ENCODE peak calls at places on chromosomes 12 and 14, in four cellular contexts. One of them, this sample, is unnamed.

GRCh38 chr12:53643232-53643992 is 17.2 kb upstream of the ATF7 start:
- DNase-seq in CD8-positive, alpha-beta T cell: no peak
- DNase-seq in H54: no peak
- DNase-seq in BJ: no peak
- DNase-seq in this sample: no peak

GRCh38 chr12:46608431-46609280 is 217.1 kb downstream of the SLC38A4 start:
- DNase-seq in CD8-positive, alpha-beta T cell: no peak
- DNase-seq in H54: no peak
- DNase-seq in BJ: peak
- DNase-seq in this sample: no peak

GRCh38 chr12:19927661-19928060 is 440.7 kb upstream of the PDE3A start:
- DNase-seq in CD8-positive, alpha-beta T cell: no peak
- DNase-seq in H54: no peak
- DNase-seq in BJ: no peak
- DNase-seq in this sample: no peak

GRCh38 chr14:37027188-37027824 is 145.1 kb downstream of the SLC25A21 start:
- DNase-seq in CD8-positive, alpha-beta T cell: no peak
- DNase-seq in H54: no peak
- DNase-seq in BJ: no peak
- DNase-seq in this sample: no peak

GRCh38 chr12:119990382-119990874 is 1.4 kb downstream of the BICDL1 start:
- DNase-seq in CD8-positive, alpha-beta T cell: no peak
- DNase-seq in H54: no peak
- DNase-seq in BJ: no peak
- DNase-seq in this sample: no peak

GRCh38 chr14:36361210-36361853 is 40.9 kb upstream of the MBIP start:
- DNase-seq in CD8-positive, alpha-beta T cell: no peak
- DNase-seq in H54: no peak
- DNase-seq in BJ: no peak
- DNase-seq in this sample: no peak

GRCh38 chr12:82361461-82361915 is 3.2 kb downstream of the METTL25 start:
- DNase-seq in CD8-positive, alpha-beta T cell: no peak
- DNase-seq in H54: no peak
- DNase-seq in BJ: no peak
- DNase-seq in this sample: no peak

GRCh38 chr14:59303216-59303615 is 114.7 kb downstream of the DAAM1 start:
- DNase-seq in CD8-positive, alpha-beta T cell: no peak
- DNase-seq in H54: no peak
- DNase-seq in BJ: no peak
- DNase-seq in this sample: peak

GRCh38 chr12:106645074-106645421 is 62.2 kb downstream of the RFX4 start:
- DNase-seq in CD8-positive, alpha-beta T cell: no peak
- DNase-seq in H54: no peak
- DNase-seq in BJ: no peak
- DNase-seq in this sample: no peak

GRCh38 chr12:110371408-110372055 is 32.0 kb downstream of the ANAPC7 start:
- DNase-seq in CD8-positive, alpha-beta T cell: no peak
- DNase-seq in H54: no peak
- DNase-seq in BJ: no peak
- DNase-seq in this sample: no peak

GRCh38 chr12:56629459-56630179 is 507 bp downstream of the BAZ2A start:
- DNase-seq in CD8-positive, alpha-beta T cell: peak
- DNase-seq in H54: peak
- DNase-seq in BJ: no peak
- DNase-seq in this sample: no peak

GRCh38 chr12:128339121-128339520 is 72.2 kb downstream of the TMEM132C start:
- DNase-seq in CD8-positive, alpha-beta T cell: no peak
- DNase-seq in H54: no peak
- DNase-seq in BJ: no peak
- DNase-seq in this sample: no peak

GRCh38 chr14:21257395-21258193 is 11.6 kb downstream of the HNRNPC start:
- DNase-seq in CD8-positive, alpha-beta T cell: no peak
- DNase-seq in H54: no peak
- DNase-seq in BJ: no peak
- DNase-seq in this sample: no peak

GRCh38 chr14:58733451-58734208 is 95.9 kb downstream of the DACT1 start:
- DNase-seq in CD8-positive, alpha-beta T cell: no peak
- DNase-seq in H54: no peak
- DNase-seq in BJ: no peak
- DNase-seq in this sample: no peak

GRCh38 chr12:119423285-119423684 is 88.8 kb downstream of the CCDC60 start:
- DNase-seq in CD8-positive, alpha-beta T cell: no peak
- DNase-seq in H54: no peak
- DNase-seq in BJ: no peak
- DNase-seq in this sample: no peak

GRCh38 chr12:55816876-55817351 is 610 bp downstream of the SARNP start:
- DNase-seq in CD8-positive, alpha-beta T cell: no peak
- DNase-seq in H54: no peak
- DNase-seq in BJ: no peak
- DNase-seq in this sample: no peak

GRCh38 chr14:89040438-89041244 is 216.2 kb downstream of the TTC8 start:
- DNase-seq in CD8-positive, alpha-beta T cell: peak
- DNase-seq in H54: peak
- DNase-seq in BJ: peak
- DNase-seq in this sample: peak